ENCODE peak calls at places on chromosomes 16 and 17, in nine cellular contexts. B, U, T, E, G, D, N, M and Q are unnamed samples.
A peak's percentile ranks its signal among the peaks of the same experiment; 100 is the strongest.

GRCh38 chr17:28385037-28385797 is 13.7 kb downstream of the SARM1 start:
- DNase-seq in N (no peak), U (no peak), B (no peak), T (no peak), E (no peak), G (no peak), M (no peak), D (no peak), Q (no peak)

GRCh38 chr17:45428050-45428953 is 4.4 kb downstream of the ARHGAP27 start:
- DNase-seq in B (peak; percentile 78), U (peak; percentile 61), N (peak; percentile 83), M (peak; percentile 74), E (peak; percentile 61), D (peak; percentile 55), T (no peak), G (peak; percentile 88), Q (no peak)

GRCh38 chr17:55833311-55833710 is 82.5 kb downstream of the PCTP start:
- DNase-seq in D (no peak), E (no peak), G (no peak), U (no peak), N (no peak), B (no peak), T (no peak), M (no peak), Q (no peak)

GRCh38 chr17:45428954-45429337 is 3.7 kb downstream of the ARHGAP27 start:
- DNase-seq in T (no peak), B (no peak), E (no peak), U (no peak), M (no peak), N (peak; percentile 77), D (no peak), G (no peak), Q (no peak)

GRCh38 chr17:55037828-55038227 is 69.3 kb downstream of the STXBP4 start:
- DNase-seq in T (no peak), N (peak; percentile 1), U (no peak), G (no peak), M (no peak), E (no peak), B (no peak), D (no peak), Q (no peak)

GRCh38 chr17:47823519-47823918 is 1.9 kb upstream of the OSBPL7 start:
- DNase-seq in B (no peak), E (no peak), D (no peak), N (no peak), U (no peak), G (no peak), T (no peak), M (no peak), Q (no peak)

GRCh38 chr16:1150511-1150982 is 2.4 kb upstream of the CACNA1H start:
- DNase-seq in U (peak; percentile 36), D (no peak), B (no peak), G (no peak), T (no peak), E (no peak), M (no peak), N (no peak), Q (no peak)

GRCh38 chr17:55265434-55266021 is 768 bp downstream of the HLF start:
- DNase-seq in U (no peak), G (no peak), M (no peak), D (no peak), E (no peak), B (no peak), T (no peak), N (no peak), Q (no peak)

GRCh38 chr17:74147436-74147835 is 56.0 kb upstream of the RPL38 start:
- DNase-seq in U (no peak), G (no peak), E (no peak), B (no peak), D (no peak), M (no peak), T (no peak), N (no peak), Q (no peak)

GRCh38 chr17:61645898-61646297 is 54.9 kb upstream of the NACA2 start:
- DNase-seq in U (no peak), T (no peak), B (no peak), E (no peak), G (no peak), M (no peak), D (no peak), N (no peak), Q (no peak)

GRCh38 chr16:21283521-21284289 is 5.6 kb upstream of the CRYM start:
- DNase-seq in N (peak; percentile 39), G (no peak), E (no peak), M (no peak), T (no peak), B (peak; percentile 37), D (no peak), U (peak; percentile 34), Q (no peak)